ENCODE peak calls at places on chromosomes 12 and 14, in five cellular contexts. B is mesenchymal stem cell; U is stimulated activated CD4-positive, alpha-beta T cell treated with anti-CD3 and anti-CD28 coated beads, TNF-alpha, amount 100 ng/mL, for 4 hours; J is activated CD8-positive, alpha-beta memory T cell treated with anti-CD3 and anti-CD28 coated beads, Interleukin-2, amount 10 ng/mL, durations not matched to agents 7 days and 5 days; V is right cardiac atrium. D is an unnamed sample.
A peak's percentile ranks its signal among the peaks of the same experiment; 100 is the strongest.

GRCh38 chr14:97626088-97626487 is 828.9 kb downstream of the VRK1 start:
- DNase-seq in B (no peak), U (no peak), J (no peak), V (no peak), D (no peak)

GRCh38 chr14:69719501-69719951 is 47.4 kb upstream of the SRSF5 start:
- DNase-seq in B (peak; percentile 95), U (no peak), J (no peak), V (peak; percentile 81), D (no peak)

GRCh38 chr14:67551123-67551522 is 18.0 kb downstream of the PLEKHH1 start:
- DNase-seq in B (no peak), U (no peak), J (no peak), V (no peak), D (no peak)

GRCh38 chr12:5660271-5660670 is 228.4 kb downstream of the NTF3 start:
- DNase-seq in B (no peak), U (no peak), J (no peak), V (no peak), D (no peak)

GRCh38 chr12:110937104-110937641 is 16.8 kb upstream of the MYL2 start:
- DNase-seq in B (peak; percentile 29), U (peak; percentile 21), J (peak; percentile 51), V (peak; percentile 74), D (peak; percentile 65)

GRCh38 chr12:27336254-27336653 is 3.6 kb downstream of the BMAL2 start:
- DNase-seq in B (no peak), U (no peak), J (no peak), V (no peak), D (no peak)

GRCh38 chr12:21276826-21277225 is 57.9 kb downstream of the SLCO1A2 start:
- DNase-seq in B (no peak), U (no peak), J (no peak), V (no peak), D (no peak)

GRCh38 chr14:104393898-104394605 is 185.5 kb upstream of the C14orf180 start:
- DNase-seq in B (no peak), U (peak; percentile 37), J (peak; percentile 82), V (peak; percentile 86), D (no peak)

GRCh38 chr12:16407332-16407731 is 59.9 kb downstream of the MGST1 start:
- DNase-seq in B (no peak), U (no peak), J (no peak), V (no peak), D (no peak)

GRCh38 chr12:95169368-95169767 is 47.9 kb downstream of the FGD6 start:
- DNase-seq in B (peak; percentile 85), U (no peak), J (no peak), V (no peak), D (no peak)

GRCh38 chr14:105065280-105066228 is at the start of gene GPR132:
- DNase-seq in B (no peak), U (peak; percentile 84), J (peak; percentile 98), V (peak; percentile 67), D (peak; percentile 76)

GRCh38 chr12:112936927-112937326 is 1.3 kb upstream of the OAS3 start:
- DNase-seq in B (peak; percentile 14), U (no peak), J (no peak), V (no peak), D (no peak)

GRCh38 chr12:112524676-112525425 is 106.1 kb downstream of the PTPN11 start:
- DNase-seq in B (peak; percentile 11), U (no peak), J (no peak), V (no peak), D (no peak)

GRCh38 chr12:45473636-45474035 is 255.9 kb upstream of the ARID2 start:
- DNase-seq in B (no peak), U (no peak), J (no peak), V (no peak), D (no peak)

GRCh38 chr12:81080431-81080983 is 2.6 kb downstream of the ACSS3 start:
- DNase-seq in B (no peak), U (no peak), J (no peak), V (no peak), D (no peak)

GRCh38 chr12:11780521-11781101 is 131.1 kb downstream of the ETV6 start:
- DNase-seq in B (no peak), U (no peak), J (no peak), V (no peak), D (no peak)

GRCh38 chr12:1534708-1535107 is 59.7 kb downstream of the FBXL14 start:
- DNase-seq in B (no peak), U (no peak), J (no peak), V (no peak), D (no peak)

GRCh38 chr12:125120566-125120965 is 55.3 kb downstream of the AACS start:
- DNase-seq in B (no peak), U (no peak), J (no peak), V (no peak), D (peak; percentile 53)

GRCh38 chr12:124603910-124604775 is 36.7 kb upstream of the NCOR2 start:
- DNase-seq in B (peak; percentile 16), U (no peak), J (no peak), V (no peak), D (no peak)

GRCh38 chr12:65965358-65965757 is 141.1 kb downstream of the HMGA2 start:
- DNase-seq in B (no peak), U (no peak), J (no peak), V (no peak), D (no peak)

GRCh38 chr14:54929556-54929955 is 26.9 kb upstream of the GCH1 start:
- DNase-seq in B (no peak), U (no peak), J (no peak), V (no peak), D (no peak)

GRCh38 chr14:47240755-47241437 is 434.5 kb downstream of the MDGA2 start:
- DNase-seq in B (no peak), U (no peak), J (no peak), V (no peak), D (no peak)

GRCh38 chr14:71591929-71592328 is 340.3 kb upstream of the RGS6 start:
- DNase-seq in B (peak; percentile 56), U (no peak), J (peak; percentile 53), V (no peak), D (no peak)

GRCh38 chr12:128449146-128449894 is 182.3 kb downstream of the TMEM132C start:
- DNase-seq in B (peak; percentile 0), U (no peak), J (no peak), V (no peak), D (no peak)

GRCh38 chr14:25516838-25517237 is 466.9 kb upstream of the STXBP6 start:
- DNase-seq in B (no peak), U (no peak), J (no peak), V (no peak), D (no peak)

GRCh38 chr12:22117551-22117950 is 71.5 kb downstream of the CMAS start:
- DNase-seq in B (no peak), U (no peak), J (no peak), V (no peak), D (no peak)

GRCh38 chr12:5003025-5003666 is 40.5 kb upstream of the KCNA5 start:
- DNase-seq in B (peak; percentile 24), U (no peak), J (peak; percentile 64), V (peak; percentile 83), D (peak; percentile 72)

GRCh38 chr12:111211910-111212757 is 156.8 kb downstream of the PHETA1 start:
- DNase-seq in B (no peak), U (no peak), J (no peak), V (no peak), D (no peak)

GRCh38 chr14:99752486-99753121 is 40.6 kb upstream of the EML1 start:
- DNase-seq in B (peak; percentile 84), U (no peak), J (no peak), V (peak; percentile 52), D (no peak)

GRCh38 chr12:52082988-52083637 is 3.6 kb downstream of the SMIM41 start:
- DNase-seq in B (peak; percentile 68), U (peak; percentile 55), J (peak; percentile 75), V (peak; percentile 75), D (no peak)

GRCh38 chr14:67285876-67286452 is 44.7 kb downstream of the PALS1 start:
- DNase-seq in B (peak; percentile 57), U (no peak), J (no peak), V (no peak), D (no peak)

GRCh38 chr14:72686832-72687231 is 207.1 kb downstream of the DPF3 start:
- DNase-seq in B (no peak), U (no peak), J (no peak), V (no peak), D (no peak)

GRCh38 chr12:120928864-120929652 is 24.9 kb upstream of the SPPL3 start:
- DNase-seq in B (no peak), U (no peak), J (no peak), V (no peak), D (no peak)

GRCh38 chr12:2384029-2384386 is 331.2 kb downstream of the CACNA1C start:
- DNase-seq in B (no peak), U (no peak), J (no peak), V (no peak), D (no peak)

GRCh38 chr12:30525171-30525570 is 170.5 kb downstream of the IPO8 start:
- DNase-seq in B (no peak), U (no peak), J (no peak), V (no peak), D (no peak)

GRCh38 chr12:92745874-92746553 is 43.2 kb downstream of the PLEKHG7 start:
- DNase-seq in B (peak; percentile 92), U (no peak), J (no peak), V (peak; percentile 94), D (peak; percentile 69)